ENCODE peak calls at places on chromosomes 6 and 20, in six cellular contexts. One of them, this sample, is unnamed.

GRCh38 chr20:1815502-1816085 is 79.6 kb upstream of the SIRPA start:
- DNase-seq in SJSA1: peak
- DNase-seq in neuronal stem cell: no peak
- DNase-seq in OCI-LY7: no peak
- DNase-seq in body of pancreas: no peak
- DNase-seq in transverse colon: no peak
- DNase-seq in this sample: no peak

GRCh38 chr6:52707963-52708680 is 37.2 kb downstream of the TMEM14A start:
- DNase-seq in SJSA1: no peak
- DNase-seq in neuronal stem cell: no peak
- DNase-seq in OCI-LY7: peak
- DNase-seq in body of pancreas: no peak
- DNase-seq in transverse colon: no peak
- DNase-seq in this sample: no peak

GRCh38 chr20:36847710-36848040 is 28.3 kb upstream of the TLDC2 start:
- DNase-seq in SJSA1: no peak
- DNase-seq in neuronal stem cell: no peak
- DNase-seq in OCI-LY7: no peak
- DNase-seq in body of pancreas: no peak
- DNase-seq in transverse colon: no peak
- DNase-seq in this sample: no peak

GRCh38 chr20:41152108-41152757 is 14.9 kb downstream of the PLCG1 start:
- DNase-seq in SJSA1: no peak
- DNase-seq in neuronal stem cell: no peak
- DNase-seq in OCI-LY7: no peak
- DNase-seq in body of pancreas: no peak
- DNase-seq in transverse colon: no peak
- DNase-seq in this sample: no peak

GRCh38 chr6:157428418-157429202 is 47.6 kb downstream of the ZDHHC14 start:
- DNase-seq in SJSA1: no peak
- DNase-seq in neuronal stem cell: no peak
- DNase-seq in OCI-LY7: no peak
- DNase-seq in body of pancreas: no peak
- DNase-seq in transverse colon: no peak
- DNase-seq in this sample: no peak

GRCh38 chr20:46057856-46058655 is 29.0 kb downstream of the SLC12A5 start:
- DNase-seq in SJSA1: peak
- DNase-seq in neuronal stem cell: peak
- DNase-seq in OCI-LY7: no peak
- DNase-seq in body of pancreas: peak
- DNase-seq in transverse colon: peak
- DNase-seq in this sample: no peak

GRCh38 chr6:25404094-25404493 is 124.9 kb downstream of the CARMIL1 start:
- DNase-seq in SJSA1: no peak
- DNase-seq in neuronal stem cell: no peak
- DNase-seq in OCI-LY7: no peak
- DNase-seq in body of pancreas: peak
- DNase-seq in transverse colon: peak
- DNase-seq in this sample: no peak

GRCh38 chr6:23027281-23027680 is 457.9 kb downstream of the HDGFL1 start:
- DNase-seq in SJSA1: no peak
- DNase-seq in neuronal stem cell: no peak
- DNase-seq in OCI-LY7: no peak
- DNase-seq in body of pancreas: no peak
- DNase-seq in transverse colon: no peak
- DNase-seq in this sample: no peak

GRCh38 chr6:112342511-112342910 is 4.6 kb upstream of the RFPL4B start:
- DNase-seq in SJSA1: no peak
- DNase-seq in neuronal stem cell: no peak
- DNase-seq in OCI-LY7: no peak
- DNase-seq in body of pancreas: no peak
- DNase-seq in transverse colon: no peak
- DNase-seq in this sample: no peak

GRCh38 chr20:53691811-53692192 is 98.2 kb upstream of the ZNF217 start:
- DNase-seq in SJSA1: no peak
- DNase-seq in neuronal stem cell: no peak
- DNase-seq in OCI-LY7: no peak
- DNase-seq in body of pancreas: no peak
- DNase-seq in transverse colon: no peak
- DNase-seq in this sample: no peak

GRCh38 chr6:85111481-85112001 is 338.3 kb upstream of the NT5E start:
- DNase-seq in SJSA1: no peak
- DNase-seq in neuronal stem cell: peak
- DNase-seq in OCI-LY7: no peak
- DNase-seq in body of pancreas: no peak
- DNase-seq in transverse colon: no peak
- DNase-seq in this sample: no peak

GRCh38 chr6:137309078-137309762 is 90.0 kb upstream of the IFNGR1 start:
- DNase-seq in SJSA1: peak
- DNase-seq in neuronal stem cell: no peak
- DNase-seq in OCI-LY7: no peak
- DNase-seq in body of pancreas: peak
- DNase-seq in transverse colon: peak
- DNase-seq in this sample: no peak

GRCh38 chr6:129753422-129753821 is 43.4 kb upstream of the ARHGAP18 start:
- DNase-seq in SJSA1: no peak
- DNase-seq in neuronal stem cell: no peak
- DNase-seq in OCI-LY7: no peak
- DNase-seq in body of pancreas: peak
- DNase-seq in transverse colon: no peak
- DNase-seq in this sample: no peak

GRCh38 chr6:158408552-158409130 is 96.4 kb downstream of the TULP4 start:
- DNase-seq in SJSA1: peak
- DNase-seq in neuronal stem cell: no peak
- DNase-seq in OCI-LY7: no peak
- DNase-seq in body of pancreas: peak
- DNase-seq in transverse colon: no peak
- DNase-seq in this sample: no peak

GRCh38 chr20:20237093-20237959 is 130.6 kb upstream of the INSM1 start:
- DNase-seq in SJSA1: peak
- DNase-seq in neuronal stem cell: no peak
- DNase-seq in OCI-LY7: peak
- DNase-seq in body of pancreas: peak
- DNase-seq in transverse colon: peak
- DNase-seq in this sample: peak

GRCh38 chr20:38472513-38473352 is at the start of gene RALGAPB:
- DNase-seq in SJSA1: peak
- DNase-seq in neuronal stem cell: peak
- DNase-seq in OCI-LY7: peak
- DNase-seq in body of pancreas: peak
- DNase-seq in transverse colon: peak
- DNase-seq in this sample: peak

GRCh38 chr20:2606507-2607006 is 45.9 kb upstream of the NOP56 start:
- DNase-seq in SJSA1: no peak
- DNase-seq in neuronal stem cell: no peak
- DNase-seq in OCI-LY7: no peak
- DNase-seq in body of pancreas: no peak
- DNase-seq in transverse colon: no peak
- DNase-seq in this sample: no peak

GRCh38 chr20:39269031-39269461 is 306.9 kb downstream of the DHX35 start:
- DNase-seq in SJSA1: no peak
- DNase-seq in neuronal stem cell: peak
- DNase-seq in OCI-LY7: peak
- DNase-seq in body of pancreas: peak
- DNase-seq in transverse colon: peak
- DNase-seq in this sample: no peak

GRCh38 chr20:62715201-62715600 is 6.6 kb downstream of the NTSR1 start:
- DNase-seq in SJSA1: no peak
- DNase-seq in neuronal stem cell: no peak
- DNase-seq in OCI-LY7: no peak
- DNase-seq in body of pancreas: no peak
- DNase-seq in transverse colon: no peak
- DNase-seq in this sample: no peak

GRCh38 chr6:69729870-69730449 is 66.8 kb downstream of the LMBRD1 start:
- DNase-seq in SJSA1: no peak
- DNase-seq in neuronal stem cell: no peak
- DNase-seq in OCI-LY7: peak
- DNase-seq in body of pancreas: no peak
- DNase-seq in transverse colon: no peak
- DNase-seq in this sample: no peak

GRCh38 chr6:90411292-90411781 is 114.7 kb upstream of the BACH2 start:
- DNase-seq in SJSA1: no peak
- DNase-seq in neuronal stem cell: no peak
- DNase-seq in OCI-LY7: no peak
- DNase-seq in body of pancreas: no peak
- DNase-seq in transverse colon: no peak
- DNase-seq in this sample: no peak

GRCh38 chr6:26284537-26285142 is 80.4 kb upstream of the BTN3A2 start:
- DNase-seq in SJSA1: peak
- DNase-seq in neuronal stem cell: no peak
- DNase-seq in OCI-LY7: peak
- DNase-seq in body of pancreas: peak
- DNase-seq in transverse colon: peak
- DNase-seq in this sample: peak

GRCh38 chr6:163630991-163631390 is 216.5 kb downstream of the QKI start:
- DNase-seq in SJSA1: no peak
- DNase-seq in neuronal stem cell: no peak
- DNase-seq in OCI-LY7: no peak
- DNase-seq in body of pancreas: no peak
- DNase-seq in transverse colon: no peak
- DNase-seq in this sample: no peak

GRCh38 chr6:3698021-3698420 is 53.5 kb downstream of the PXDC1 start:
- DNase-seq in SJSA1: no peak
- DNase-seq in neuronal stem cell: no peak
- DNase-seq in OCI-LY7: no peak
- DNase-seq in body of pancreas: no peak
- DNase-seq in transverse colon: no peak
- DNase-seq in this sample: no peak

GRCh38 chr6:26199057-26199772 is 112.0 kb downstream of the HFE start:
- DNase-seq in SJSA1: peak
- DNase-seq in neuronal stem cell: peak
- DNase-seq in OCI-LY7: peak
- DNase-seq in body of pancreas: peak
- DNase-seq in transverse colon: peak
- DNase-seq in this sample: peak

GRCh38 chr6:110534731-110535164 is 58.3 kb upstream of the SLC22A16 start:
- DNase-seq in SJSA1: peak
- DNase-seq in neuronal stem cell: no peak
- DNase-seq in OCI-LY7: no peak
- DNase-seq in body of pancreas: no peak
- DNase-seq in transverse colon: no peak
- DNase-seq in this sample: peak

GRCh38 chr6:135938588-135939215 is 87.2 kb downstream of the PDE7B start:
- DNase-seq in SJSA1: no peak
- DNase-seq in neuronal stem cell: no peak
- DNase-seq in OCI-LY7: peak
- DNase-seq in body of pancreas: peak
- DNase-seq in transverse colon: no peak
- DNase-seq in this sample: no peak

GRCh38 chr6:29764422-29765196 is 41.4 kb downstream of the HLA-F start:
- DNase-seq in SJSA1: no peak
- DNase-seq in neuronal stem cell: no peak
- DNase-seq in OCI-LY7: no peak
- DNase-seq in body of pancreas: no peak
- DNase-seq in transverse colon: no peak
- DNase-seq in this sample: no peak

GRCh38 chr20:16123623-16124022 is 449.6 kb downstream of the KIF16B start:
- DNase-seq in SJSA1: peak
- DNase-seq in neuronal stem cell: no peak
- DNase-seq in OCI-LY7: no peak
- DNase-seq in body of pancreas: no peak
- DNase-seq in transverse colon: no peak
- DNase-seq in this sample: no peak

DNA sequence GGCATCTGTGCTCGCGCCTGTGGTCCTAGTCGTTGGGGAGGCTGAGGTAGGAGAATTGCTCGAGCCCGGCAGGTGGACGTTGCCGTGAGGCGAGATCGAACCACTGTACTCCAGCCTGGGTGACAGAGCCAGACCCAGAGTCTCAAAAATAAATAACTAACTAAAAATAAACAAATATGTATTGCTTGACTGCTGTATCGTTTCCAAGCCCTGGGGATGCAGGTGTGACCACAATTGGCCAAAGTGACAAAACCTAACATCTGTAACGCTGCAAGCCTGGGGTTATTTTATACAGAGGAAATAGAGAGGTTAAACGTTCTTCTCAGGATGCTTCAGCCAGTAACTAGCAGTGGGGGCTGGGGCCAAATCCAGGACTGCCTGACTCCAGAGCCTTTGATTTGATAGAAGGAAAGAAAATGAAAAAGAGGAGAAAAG is 1.9 kb upstream of the SRSF3 start:
- DNase-seq in SJSA1: no peak
- DNase-seq in neuronal stem cell: no peak
- DNase-seq in OCI-LY7: peak
- DNase-seq in body of pancreas: no peak
- DNase-seq in transverse colon: peak
- DNase-seq in this sample: peak
- H3K4me3 ChIP-seq in SJSA1: no peak
- H3K4me3 ChIP-seq in neuronal stem cell: no peak
- H3K4me3 ChIP-seq in OCI-LY7: peak
- H3K4me3 ChIP-seq in body of pancreas: no peak
- H3K4me3 ChIP-seq in transverse colon: no peak
- H3K4me3 ChIP-seq in this sample: peak

GRCh38 chr6:31836036-31836675 is 8.6 kb downstream of the HSPA1B start:
- DNase-seq in SJSA1: peak
- DNase-seq in neuronal stem cell: no peak
- DNase-seq in OCI-LY7: peak
- DNase-seq in body of pancreas: no peak
- DNase-seq in transverse colon: no peak
- DNase-seq in this sample: no peak

GRCh38 chr6:31834704-31835375 is 7.3 kb downstream of the HSPA1B start:
- DNase-seq in SJSA1: peak
- DNase-seq in neuronal stem cell: peak
- DNase-seq in OCI-LY7: peak
- DNase-seq in body of pancreas: peak
- DNase-seq in transverse colon: peak
- DNase-seq in this sample: peak

GRCh38 chr6:31838968-31839367 is 11.4 kb downstream of the HSPA1B start:
- DNase-seq in SJSA1: no peak
- DNase-seq in neuronal stem cell: no peak
- DNase-seq in OCI-LY7: no peak
- DNase-seq in body of pancreas: no peak
- DNase-seq in transverse colon: no peak
- DNase-seq in this sample: no peak

GRCh38 chr6:31836676-31837611 is 9.4 kb downstream of the HSPA1B start:
- DNase-seq in SJSA1: peak
- DNase-seq in neuronal stem cell: no peak
- DNase-seq in OCI-LY7: peak
- DNase-seq in body of pancreas: no peak
- DNase-seq in transverse colon: peak
- DNase-seq in this sample: no peak

GRCh38 chr6:31837612-31838553 is 10.3 kb downstream of the HSPA1B start:
- DNase-seq in SJSA1: no peak
- DNase-seq in neuronal stem cell: no peak
- DNase-seq in OCI-LY7: peak
- DNase-seq in body of pancreas: no peak
- DNase-seq in transverse colon: no peak
- DNase-seq in this sample: no peak
- H3K4me3 ChIP-seq in SJSA1: peak
- H3K4me3 ChIP-seq in neuronal stem cell: peak
- H3K4me3 ChIP-seq in OCI-LY7: peak
- H3K4me3 ChIP-seq in body of pancreas: no peak
- H3K4me3 ChIP-seq in transverse colon: no peak
- H3K4me3 ChIP-seq in this sample: peak

GRCh38 chr6:32940656-32941411 is at the start of gene HLA-DMB:
- DNase-seq in SJSA1: peak
- DNase-seq in neuronal stem cell: peak
- DNase-seq in OCI-LY7: peak
- DNase-seq in body of pancreas: peak
- DNase-seq in transverse colon: peak
- DNase-seq in this sample: peak
- H3K4me3 ChIP-seq in SJSA1: no peak
- H3K4me3 ChIP-seq in neuronal stem cell: no peak
- H3K4me3 ChIP-seq in OCI-LY7: peak
- H3K4me3 ChIP-seq in body of pancreas: no peak
- H3K4me3 ChIP-seq in transverse colon: peak
- H3K4me3 ChIP-seq in this sample: no peak

GRCh38 chr20:50339196-50339901 is 148.7 kb downstream of the CEBPB start:
- DNase-seq in SJSA1: peak
- DNase-seq in neuronal stem cell: no peak
- DNase-seq in OCI-LY7: no peak
- DNase-seq in body of pancreas: no peak
- DNase-seq in transverse colon: no peak
- DNase-seq in this sample: peak
- H3K4me3 ChIP-seq in SJSA1: no peak
- H3K4me3 ChIP-seq in neuronal stem cell: no peak
- H3K4me3 ChIP-seq in OCI-LY7: no peak
- H3K4me3 ChIP-seq in body of pancreas: no peak
- H3K4me3 ChIP-seq in transverse colon: no peak
- H3K4me3 ChIP-seq in this sample: peak

This sample was measured in Jurkat, Clone E6-1.